ENCODE peak calls at places on chromosomes 13 and 19, in eight cellular contexts. V is upper lobe of left lung, J is endothelial cell of umbilical vein, Q is HCT116, S is suprapubic skin, K is stomach, P is breast epithelium, U is transverse colon. A is an unnamed sample.

GRCh38 chr19:9565900-9566705 is 18.2 kb downstream of the ZNF121 start:
- DNase-seq in P (no peak), Q (no peak), S (no peak), V (no peak), J (no peak), K (no peak), U (no peak), A (no peak)

GRCh38 chr13:32737111-32737571 is 150.9 kb downstream of the PDS5B start:
- DNase-seq in S (no peak), U (no peak), J (peak; percentile 70), Q (no peak), P (no peak), K (no peak), V (no peak), A (no peak)

GRCh38 chr19:12272980-12273901 is 21.4 kb downstream of the ZNF44 start:
- DNase-seq in J (no peak), V (no peak), S (no peak), U (no peak), P (no peak), K (no peak), Q (no peak), A (no peak)

GRCh38 chr13:21688056-21688455 is 17.2 kb downstream of the FGF9 start:
- DNase-seq in J (no peak), V (no peak), U (no peak), Q (no peak), P (no peak), K (no peak), S (no peak), A (no peak)

GRCh38 chr13:102555914-102556553 is 40.8 kb upstream of the TPP2 start:
- DNase-seq in K (no peak), V (no peak), J (peak; percentile 52), U (no peak), P (no peak), Q (peak; percentile 21), S (no peak), A (no peak)

GRCh38 chr19:46503848-46504453 is 8.3 kb upstream of the PNMA8B start:
- DNase-seq in U (no peak), P (no peak), J (no peak), K (no peak), S (no peak), Q (no peak), V (no peak), A (no peak)

GRCh38 chr13:86563308-86563707 is 764.1 kb upstream of the SLITRK6 start:
- DNase-seq in S (no peak), V (no peak), U (no peak), K (no peak), Q (no peak), P (no peak), J (peak; percentile 1), A (no peak)

GRCh38 chr19:6890421-6890913 is 3.1 kb downstream of the ADGRE1 start:
- DNase-seq in U (no peak), Q (no peak), K (no peak), P (no peak), J (no peak), V (no peak), S (no peak), A (no peak)

DNA sequence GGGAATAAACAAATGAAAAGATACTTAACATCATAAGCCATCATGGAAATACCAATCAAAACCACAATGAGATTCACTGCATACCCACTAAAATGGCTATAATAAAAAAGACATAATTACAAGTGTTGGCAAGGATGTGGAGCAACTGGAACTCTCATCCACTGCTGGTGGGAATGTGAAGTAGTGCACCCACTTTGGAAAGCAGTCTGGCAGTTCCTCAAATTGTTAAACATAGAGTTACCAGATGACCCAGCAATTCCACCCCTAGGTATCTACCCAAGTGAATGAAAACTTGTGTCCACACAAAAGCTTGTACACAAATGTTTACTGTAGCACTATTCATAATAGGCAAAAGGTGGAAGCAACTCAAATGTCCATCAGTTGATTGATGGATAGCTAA is 46.9 kb downstream of the FLT1 start:
- DNase-seq in K (no peak), S (no peak), Q (no peak), V (no peak), P (no peak), J (no peak), U (no peak), A (no peak)
- TF ChIP-seq POLR2AphosphoS5 in K (no peak), S (no peak), Q (no peak), V (no peak), P (no peak), J (no peak), U (no peak), A (no peak)

DNA sequence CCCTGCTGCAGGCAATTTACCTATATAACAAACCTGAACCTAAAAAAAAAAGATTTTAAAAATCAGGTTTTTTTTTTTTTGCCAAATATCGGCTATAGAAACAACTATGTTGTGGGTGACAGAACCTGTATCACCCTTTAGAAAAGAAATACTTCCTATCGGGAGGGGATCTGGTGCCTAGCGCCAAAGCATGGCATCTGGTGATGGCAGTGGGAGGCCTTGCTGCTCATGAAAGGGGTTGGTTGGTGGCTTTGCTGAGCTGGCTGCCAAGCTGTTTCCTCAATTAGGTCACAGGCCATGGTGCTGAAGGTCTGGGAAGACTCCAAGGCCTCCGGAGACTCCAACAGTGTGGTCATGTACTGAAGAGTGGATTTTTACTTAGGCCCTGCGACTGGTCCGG is 328.5 kb downstream of the KLF5 start:
- DNase-seq in U (no peak), K (no peak), P (no peak), V (no peak), S (no peak), J (no peak), Q (no peak), A (no peak)
- H3K27ac ChIP-seq in U (no peak overlapping the region), K (no peak overlapping the region), P (no peak overlapping the region), V (no peak overlapping the region), S (no peak overlapping the region), J (no peak overlapping the region), Q (no peak overlapping the region), A (no peak overlapping the region)

GRCh38 chr19:30685601-30686000 is 313.4 kb downstream of the ZNF536 start:
- DNase-seq in U (no peak), V (no peak), Q (no peak), J (no peak), P (no peak), K (no peak), S (no peak), A (peak; percentile 27)

GRCh38 chr19:30686911-30687566 is 314.9 kb downstream of the ZNF536 start:
- DNase-seq in P (no peak), S (peak; percentile 62), V (no peak), Q (no peak), J (peak; percentile 3), U (no peak), K (no peak), A (peak; percentile 4)

GRCh38 chr19:30688696-30689095 is 316.5 kb downstream of the ZNF536 start:
- DNase-seq in S (peak; percentile 66), J (no peak), Q (no peak), K (no peak), U (no peak), V (no peak), P (no peak), A (peak; percentile 55)

GRCh38 chr19:30684613-30685012 is 312.4 kb downstream of the ZNF536 start:
- DNase-seq in U (no peak), J (no peak), V (no peak), Q (no peak), K (no peak), P (no peak), S (no peak), A (peak; percentile 6)

DNA sequence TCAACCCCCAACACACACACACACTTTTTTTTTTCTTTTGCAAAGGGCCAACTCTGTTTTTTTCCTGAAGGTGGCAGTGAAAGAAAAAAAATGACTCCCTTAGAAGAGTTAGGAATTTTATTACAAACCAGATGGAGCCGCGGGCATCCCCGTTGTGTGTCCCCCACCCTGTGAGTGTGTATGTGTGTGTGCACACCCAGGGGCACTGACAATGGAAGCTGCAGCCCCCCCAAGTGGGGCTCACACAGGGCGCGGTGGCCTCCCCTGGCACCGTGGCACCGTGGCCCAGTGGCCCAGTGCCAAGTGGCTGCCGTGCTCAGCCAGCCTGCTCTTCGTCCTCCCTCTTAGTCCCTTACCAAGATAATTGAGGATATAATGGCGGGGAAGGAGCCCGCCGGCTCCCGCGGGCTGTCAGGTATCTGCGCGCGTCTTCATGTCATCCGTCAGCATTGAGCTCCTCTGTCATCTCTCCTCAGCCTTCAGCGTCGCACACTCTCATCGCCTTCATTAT is 314.1 kb downstream of the ZNF536 start:
- DNase-seq in J (no peak), U (no peak), S (peak; percentile 32), P (no peak), K (no peak), V (no peak), Q (no peak), A (peak; percentile 46)
- TF ChIP-seq POLR2AphosphoS5 in J (no peak), U (no peak), S (no peak), P (no peak), K (no peak), V (no peak), Q (no peak), A (no peak)

GRCh38 chr19:39413903-39414608 is 1.6 kb downstream of the PLEKHG2 start:
- DNase-seq in U (peak; percentile 31), Q (no peak), V (peak; percentile 31), J (peak; percentile 53), K (no peak), P (no peak), S (peak; percentile 85), A (peak; percentile 81)
- H3K27ac ChIP-seq in U (peak overlapping the region; percentile 98), Q (peak overlapping the region; percentile 26), V (peak overlapping the region; percentile 100), J (peak overlapping the region; percentile 86), K (peak overlapping the region; percentile 100), P (peak overlapping the region; percentile 100), S (peak overlapping the region; percentile 81), A (peak overlapping the region; percentile 100)

GRCh38 chr19:36392916-36393673 is 14.1 kb upstream of the ZFP14 start:
- DNase-seq in Q (no peak), J (no peak), S (no peak), U (no peak), V (no peak), K (no peak), P (no peak), A (no peak)
- TF ChIP-seq POLR2AphosphoS5 in Q (no peak), J (no peak), S (no peak), U (no peak), V (no peak), K (no peak), P (no peak), A (no peak)

DNA sequence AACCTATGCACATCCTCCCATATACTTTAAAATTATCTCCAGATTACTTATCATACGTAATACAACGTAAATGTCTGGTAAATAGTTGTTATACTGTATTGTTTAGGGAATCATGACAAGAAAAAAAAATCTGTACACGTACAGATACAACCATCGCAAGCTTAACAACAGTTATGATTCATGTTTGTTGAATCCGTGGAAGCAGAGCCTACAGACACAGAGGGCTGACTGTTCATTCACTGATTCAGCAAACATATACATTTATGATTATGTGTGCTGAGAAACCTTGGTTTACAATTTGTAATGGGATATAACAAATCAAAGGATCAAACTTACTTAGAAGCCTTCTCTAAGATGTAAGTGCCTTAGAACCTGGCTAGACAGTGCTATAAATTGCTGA is 1.5 kb downstream of the ZNF260 start:
- DNase-seq in S (no peak), J (no peak), V (no peak), U (no peak), Q (no peak), K (no peak), P (no peak), A (no peak)
- H3K27ac ChIP-seq in S (no peak overlapping the region), J (no peak overlapping the region), V (no peak overlapping the region), U (no peak overlapping the region), Q (no peak overlapping the region), K (no peak overlapping the region), P (no peak overlapping the region), A (no peak overlapping the region)

A was measured in sigmoid colon.